ENCODE peak calls at places on chromosome 1, in seven cellular contexts. F is OCI-LY7, K is prostate gland, O is HCT116, P is breast epithelium, X is heart left ventricle, Z is keratinocyte. B is an unnamed sample. For H3K4me1 and H3K36me3, the result is how much of the 10 kb centered on the place peaks cover.

GRCh38 chr1:64121766-64122385 is 81.5 kb upstream of the UBE2U start:
- DNase-seq in F (no peak), K (no peak), O (no peak), P (no peak), X (no peak), Z (no peak), B (no peak)

GRCh38 chr1:192726820-192727504 is 81.9 kb upstream of the RGS2 start:
- DNase-seq in F (no peak), K (no peak), O (no peak), P (no peak), X (no peak), Z (peak), B (no peak)

GRCh38 chr1:47766832-47767740 is 230.1 kb downstream of the TRABD2B start:
- DNase-seq in F (no peak), K (no peak), O (no peak), P (no peak), X (no peak), Z (no peak), B (peak)

GRCh38 chr1:184958554-184959353 is 15.6 kb downstream of the NIBAN1 start:
- DNase-seq in F (no peak), K (no peak), O (no peak), P (no peak), X (peak), Z (no peak), B (no peak)

GRCh38 chr1:8022395-8023286 is 3.5 kb downstream of the ERRFI1 start:
- DNase-seq in F (no peak), K (no peak), O (no peak), P (no peak), X (no peak), Z (no peak), B (no peak)

GRCh38 chr1:66357478-66358197 is 176.3 kb upstream of the SGIP1 start:
- DNase-seq in F (no peak), K (no peak), O (no peak), P (no peak), X (no peak), Z (no peak), B (no peak)

GRCh38 chr1:212594640-212595039 is 13.9 kb upstream of the ATF3 start:
- DNase-seq in F (no peak), K (no peak), O (no peak), P (no peak), X (no peak), Z (no peak), B (no peak)

GRCh38 chr1:241518447-241519307 is 878 bp downstream of the FH start:
- DNase-seq in F (peak), K (no peak), O (no peak), P (no peak), X (no peak), Z (no peak), B (no peak)

GRCh38 chr1:76697361-76697760 is 169.9 kb upstream of the ST6GALNAC5 start:
- DNase-seq in F (no peak), K (no peak), O (no peak), P (no peak), X (no peak), Z (no peak), B (no peak)

GRCh38 chr1:235329139-235329808 is 904 bp downstream of the GGPS1 start:
- DNase-seq in F (peak), K (peak), O (no peak), P (no peak), X (no peak), Z (no peak), B (no peak)
- TF ChIP-seq CTCF in F (peak), K (no peak), O (no peak), P (peak), X (no peak), Z (peak), B (no peak)

GRCh38 chr1:32349211-32349708 is 13.0 kb downstream of the FAM229A start:
- DNase-seq in F (no peak), K (no peak), O (no peak), P (no peak), X (peak), Z (no peak), B (no peak)

GRCh38 chr1:32346532-32347157 is 10.6 kb upstream of the MARCKSL1 start:
- DNase-seq in F (no peak), K (no peak), O (no peak), P (no peak), X (no peak), Z (no peak), B (no peak)

GRCh38 chr1:32341186-32341757 is 5.2 kb upstream of the MARCKSL1 start:
- DNase-seq in F (no peak), K (no peak), O (no peak), P (no peak), X (peak), Z (no peak), B (no peak)

GRCh38 chr1:32342704-32343103 is 6.7 kb upstream of the MARCKSL1 start:
- DNase-seq in F (no peak), K (no peak), O (no peak), P (no peak), X (no peak), Z (no peak), B (no peak)

GRCh38 chr1:32345289-32345827 is 9.3 kb upstream of the MARCKSL1 start:
- DNase-seq in F (no peak), K (no peak), O (no peak), P (no peak), X (no peak), Z (no peak), B (peak)
- H3K4me1 ChIP-seq in F (under half), K (under half), O (under half), P (under half), X (under half), Z (under half), B (under half)

DNA sequence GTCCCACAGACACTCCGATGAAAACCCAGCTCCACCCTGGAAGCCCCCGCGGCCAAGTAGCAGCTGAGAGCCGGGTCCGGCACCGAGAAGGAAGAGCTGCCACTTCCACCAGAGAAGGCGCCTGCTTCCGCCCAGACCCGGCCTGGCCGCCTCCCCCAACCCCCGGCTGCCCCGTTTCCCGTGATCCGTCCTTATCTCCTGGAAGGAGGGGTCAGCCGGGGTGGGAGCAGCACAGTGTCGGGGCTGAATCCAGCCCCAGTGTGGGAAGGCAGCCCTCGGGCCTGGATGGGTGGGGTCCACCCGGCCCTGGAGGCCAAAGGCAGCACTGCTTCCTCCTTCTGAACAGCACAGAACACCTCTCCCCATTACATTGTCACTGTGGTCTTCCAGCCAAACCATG is 69.4 kb downstream of the MEGF6 start:
- DNase-seq in F (no peak), K (no peak), O (no peak), P (no peak), X (peak), Z (no peak), B (no peak)
- H3K36me3 ChIP-seq in F (under half), K (under half), O (under half), P (under half), X (under half), Z (under half), B (under half)

DNA sequence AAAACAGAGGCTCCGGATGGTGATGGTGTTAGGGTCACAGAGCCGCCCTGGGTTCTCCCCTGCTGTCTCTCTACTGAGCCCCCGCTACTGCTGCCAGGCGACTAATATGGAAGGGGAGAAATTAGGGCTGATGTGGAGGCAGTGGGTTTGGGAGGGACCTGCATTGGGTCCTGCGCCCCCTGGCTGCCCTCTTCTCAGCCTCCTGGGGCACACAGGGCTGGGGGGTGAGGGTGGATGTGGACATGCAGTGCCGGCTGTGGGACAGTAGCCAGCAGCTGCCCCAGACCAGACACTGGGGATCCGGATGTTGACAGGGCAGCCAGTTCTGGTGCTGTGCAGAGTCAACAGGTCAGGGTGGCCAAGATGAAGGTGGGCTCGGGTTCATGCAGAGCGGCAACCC is 1.5 kb upstream of the CLCNKB start:
- DNase-seq in F (peak), K (no peak), O (no peak), P (no peak), X (peak), Z (no peak), B (no peak)
- TF ChIP-seq CTCF in F (peak), K (no peak), O (no peak), P (no peak), X (no peak), Z (no peak), B (no peak)

GRCh38 chr1:91781371-91781825 is 104.6 kb downstream of the TGFBR3 start:
- DNase-seq in F (no peak), K (no peak), O (no peak), P (no peak), X (no peak), Z (peak), B (no peak)
- H3K4me1 ChIP-seq in F (under half), K (under half), O (under half), P (under half), X (under half), Z (under half), B (under half)

B was measured in pancreas.